ENCODE peak calls at places on chromosomes 5 and 9, in ten cellular contexts. One of them, this sample, is unnamed.

GRCh38 chr9:89153187-89153586 is 25.4 kb downstream of the SHC3 start:
- DNase-seq in CD4-positive, alpha-beta memory T cell: no peak
- DNase-seq in spleen: no peak
- DNase-seq in heart left ventricle: no peak
- DNase-seq in heart right ventricle: no peak
- DNase-seq in cardiac muscle cell: no peak
- DNase-seq in dorsolateral prefrontal cortex: no peak
- DNase-seq in A549: no peak
- DNase-seq in upper lobe of right lung: no peak
- DNase-seq in GM23338: no peak
- DNase-seq in this sample: no peak

GRCh38 chr5:96662725-96663513 is 743 bp downstream of the CAST start:
- DNase-seq in A549: peak
- DNase-seq in cardiac muscle cell: peak
- DNase-seq in GM23338: peak
- DNase-seq in spleen: peak
- DNase-seq in heart left ventricle: peak
- DNase-seq in CD4-positive, alpha-beta memory T cell: peak
- DNase-seq in upper lobe of right lung: peak
- DNase-seq in heart right ventricle: peak
- DNase-seq in dorsolateral prefrontal cortex: peak
- DNase-seq in this sample: peak

GRCh38 chr5:59893436-59894227 is at the start of gene PDE4D:
- DNase-seq in GM23338: peak
- DNase-seq in heart left ventricle: peak
- DNase-seq in A549: peak
- DNase-seq in CD4-positive, alpha-beta memory T cell: no peak
- DNase-seq in heart right ventricle: peak
- DNase-seq in spleen: peak
- DNase-seq in cardiac muscle cell: peak
- DNase-seq in upper lobe of right lung: peak
- DNase-seq in dorsolateral prefrontal cortex: peak
- DNase-seq in this sample: no peak

GRCh38 chr9:92290785-92291429 is 2.6 kb downstream of the IARS1 start:
- DNase-seq in heart left ventricle: no peak
- DNase-seq in spleen: no peak
- DNase-seq in GM23338: no peak
- DNase-seq in heart right ventricle: no peak
- DNase-seq in A549: no peak
- DNase-seq in dorsolateral prefrontal cortex: no peak
- DNase-seq in CD4-positive, alpha-beta memory T cell: no peak
- DNase-seq in cardiac muscle cell: no peak
- DNase-seq in upper lobe of right lung: no peak
- DNase-seq in this sample: no peak

GRCh38 chr5:32687167-32687831 is 23.8 kb upstream of the NPR3 start:
- DNase-seq in heart left ventricle: peak
- DNase-seq in heart right ventricle: peak
- DNase-seq in dorsolateral prefrontal cortex: no peak
- DNase-seq in CD4-positive, alpha-beta memory T cell: no peak
- DNase-seq in spleen: no peak
- DNase-seq in cardiac muscle cell: no peak
- DNase-seq in GM23338: no peak
- DNase-seq in upper lobe of right lung: no peak
- DNase-seq in A549: no peak
- DNase-seq in this sample: no peak

GRCh38 chr9:36436909-36437308 is 36.8 kb upstream of the RNF38 start:
- DNase-seq in spleen: no peak
- DNase-seq in heart left ventricle: peak
- DNase-seq in A549: no peak
- DNase-seq in heart right ventricle: peak
- DNase-seq in upper lobe of right lung: peak
- DNase-seq in CD4-positive, alpha-beta memory T cell: no peak
- DNase-seq in GM23338: no peak
- DNase-seq in dorsolateral prefrontal cortex: peak
- DNase-seq in cardiac muscle cell: peak
- DNase-seq in this sample: no peak

GRCh38 chr5:170251462-170251861 is 18.7 kb downstream of the C5orf58 start:
- DNase-seq in heart left ventricle: no peak
- DNase-seq in CD4-positive, alpha-beta memory T cell: no peak
- DNase-seq in heart right ventricle: no peak
- DNase-seq in cardiac muscle cell: no peak
- DNase-seq in A549: no peak
- DNase-seq in spleen: no peak
- DNase-seq in GM23338: no peak
- DNase-seq in dorsolateral prefrontal cortex: no peak
- DNase-seq in upper lobe of right lung: no peak
- DNase-seq in this sample: no peak

GRCh38 chr9:37984672-37985611 is 81.0 kb upstream of the SLC25A51 start:
- DNase-seq in spleen: peak
- DNase-seq in cardiac muscle cell: no peak
- DNase-seq in A549: no peak
- DNase-seq in GM23338: no peak
- DNase-seq in CD4-positive, alpha-beta memory T cell: no peak
- DNase-seq in upper lobe of right lung: peak
- DNase-seq in dorsolateral prefrontal cortex: no peak
- DNase-seq in heart right ventricle: peak
- DNase-seq in heart left ventricle: peak
- DNase-seq in this sample: no peak

GRCh38 chr5:115126303-115126702 is 43.4 kb downstream of the TRIM36 start:
- DNase-seq in GM23338: no peak
- DNase-seq in A549: no peak
- DNase-seq in dorsolateral prefrontal cortex: no peak
- DNase-seq in upper lobe of right lung: no peak
- DNase-seq in heart left ventricle: no peak
- DNase-seq in cardiac muscle cell: no peak
- DNase-seq in spleen: no peak
- DNase-seq in CD4-positive, alpha-beta memory T cell: no peak
- DNase-seq in heart right ventricle: no peak
- DNase-seq in this sample: no peak

GRCh38 chr5:83322273-83322924 is 149.1 kb upstream of the VCAN start:
- DNase-seq in heart right ventricle: no peak
- DNase-seq in upper lobe of right lung: no peak
- DNase-seq in A549: no peak
- DNase-seq in spleen: no peak
- DNase-seq in heart left ventricle: no peak
- DNase-seq in GM23338: no peak
- DNase-seq in CD4-positive, alpha-beta memory T cell: no peak
- DNase-seq in cardiac muscle cell: no peak
- DNase-seq in dorsolateral prefrontal cortex: no peak
- DNase-seq in this sample: no peak

GRCh38 chr9:114910541-114910940 is 19.9 kb downstream of the TNFSF8 start:
- DNase-seq in GM23338: no peak
- DNase-seq in cardiac muscle cell: no peak
- DNase-seq in heart left ventricle: no peak
- DNase-seq in A549: no peak
- DNase-seq in spleen: no peak
- DNase-seq in upper lobe of right lung: no peak
- DNase-seq in dorsolateral prefrontal cortex: no peak
- DNase-seq in heart right ventricle: no peak
- DNase-seq in CD4-positive, alpha-beta memory T cell: no peak
- DNase-seq in this sample: no peak

GRCh38 chr9:4760122-4760521 is 19.1 kb upstream of the AK3 start:
- DNase-seq in upper lobe of right lung: no peak
- DNase-seq in A549: no peak
- DNase-seq in GM23338: no peak
- DNase-seq in dorsolateral prefrontal cortex: no peak
- DNase-seq in heart left ventricle: no peak
- DNase-seq in spleen: no peak
- DNase-seq in heart right ventricle: no peak
- DNase-seq in CD4-positive, alpha-beta memory T cell: no peak
- DNase-seq in cardiac muscle cell: no peak
- DNase-seq in this sample: peak

GRCh38 chr5:59236448-59236847 is 653.6 kb downstream of the RAB3C start:
- DNase-seq in CD4-positive, alpha-beta memory T cell: no peak
- DNase-seq in dorsolateral prefrontal cortex: no peak
- DNase-seq in heart right ventricle: no peak
- DNase-seq in cardiac muscle cell: no peak
- DNase-seq in GM23338: no peak
- DNase-seq in upper lobe of right lung: no peak
- DNase-seq in heart left ventricle: peak
- DNase-seq in spleen: no peak
- DNase-seq in A549: peak
- DNase-seq in this sample: no peak

GRCh38 chr9:36503172-36504153 is 69.2 kb upstream of the MELK start:
- DNase-seq in spleen: no peak
- DNase-seq in heart right ventricle: no peak
- DNase-seq in heart left ventricle: no peak
- DNase-seq in cardiac muscle cell: no peak
- DNase-seq in A549: no peak
- DNase-seq in CD4-positive, alpha-beta memory T cell: no peak
- DNase-seq in upper lobe of right lung: no peak
- DNase-seq in GM23338: no peak
- DNase-seq in dorsolateral prefrontal cortex: no peak
- DNase-seq in this sample: no peak

GRCh38 chr5:177491429-177491945 is 5.9 kb downstream of the PDLIM7 start:
- DNase-seq in CD4-positive, alpha-beta memory T cell: peak
- DNase-seq in heart right ventricle: no peak
- DNase-seq in spleen: peak
- DNase-seq in cardiac muscle cell: peak
- DNase-seq in A549: peak
- DNase-seq in GM23338: peak
- DNase-seq in upper lobe of right lung: no peak
- DNase-seq in heart left ventricle: no peak
- DNase-seq in dorsolateral prefrontal cortex: no peak
- DNase-seq in this sample: no peak

GRCh38 chr5:113935453-113935852 is 422.0 kb downstream of the YTHDC2 start:
- DNase-seq in heart right ventricle: no peak
- DNase-seq in cardiac muscle cell: no peak
- DNase-seq in GM23338: no peak
- DNase-seq in A549: no peak
- DNase-seq in CD4-positive, alpha-beta memory T cell: no peak
- DNase-seq in spleen: no peak
- DNase-seq in heart left ventricle: no peak
- DNase-seq in upper lobe of right lung: no peak
- DNase-seq in dorsolateral prefrontal cortex: no peak
- DNase-seq in this sample: no peak

DNA sequence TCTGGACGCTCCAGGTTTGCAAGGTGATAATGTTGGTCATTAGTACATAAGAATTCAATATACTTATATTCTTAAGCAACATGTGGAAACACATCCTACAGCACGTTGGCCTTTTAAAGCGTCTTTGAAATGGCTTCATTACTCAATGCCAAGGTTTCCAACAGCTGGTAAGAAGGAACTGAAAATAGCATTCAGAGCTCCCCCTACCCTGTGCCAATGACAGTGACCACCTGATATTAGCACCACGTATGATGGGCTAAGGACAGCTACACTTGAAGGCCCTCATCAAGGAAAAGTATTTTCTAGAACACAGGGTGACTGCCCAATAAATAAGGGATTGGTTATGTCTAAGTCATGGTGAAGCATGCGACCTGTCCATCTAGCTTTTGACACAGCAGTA is 9.9 kb downstream of the ZNF622 start:
- DNase-seq in heart left ventricle: no peak
- DNase-seq in cardiac muscle cell: no peak
- DNase-seq in upper lobe of right lung: no peak
- DNase-seq in spleen: no peak
- DNase-seq in heart right ventricle: no peak
- DNase-seq in dorsolateral prefrontal cortex: no peak
- DNase-seq in GM23338: no peak
- DNase-seq in A549: no peak
- DNase-seq in CD4-positive, alpha-beta memory T cell: no peak
- DNase-seq in this sample: no peak
- H3K27ac ChIP-seq in heart left ventricle: peak
- H3K27ac ChIP-seq in cardiac muscle cell: no peak
- H3K27ac ChIP-seq in upper lobe of right lung: peak
- H3K27ac ChIP-seq in spleen: no peak
- H3K27ac ChIP-seq in heart right ventricle: peak
- H3K27ac ChIP-seq in dorsolateral prefrontal cortex: peak
- H3K27ac ChIP-seq in GM23338: no peak
- H3K27ac ChIP-seq in A549: no peak
- H3K27ac ChIP-seq in CD4-positive, alpha-beta memory T cell: no peak
- H3K27ac ChIP-seq in this sample: peak

DNA sequence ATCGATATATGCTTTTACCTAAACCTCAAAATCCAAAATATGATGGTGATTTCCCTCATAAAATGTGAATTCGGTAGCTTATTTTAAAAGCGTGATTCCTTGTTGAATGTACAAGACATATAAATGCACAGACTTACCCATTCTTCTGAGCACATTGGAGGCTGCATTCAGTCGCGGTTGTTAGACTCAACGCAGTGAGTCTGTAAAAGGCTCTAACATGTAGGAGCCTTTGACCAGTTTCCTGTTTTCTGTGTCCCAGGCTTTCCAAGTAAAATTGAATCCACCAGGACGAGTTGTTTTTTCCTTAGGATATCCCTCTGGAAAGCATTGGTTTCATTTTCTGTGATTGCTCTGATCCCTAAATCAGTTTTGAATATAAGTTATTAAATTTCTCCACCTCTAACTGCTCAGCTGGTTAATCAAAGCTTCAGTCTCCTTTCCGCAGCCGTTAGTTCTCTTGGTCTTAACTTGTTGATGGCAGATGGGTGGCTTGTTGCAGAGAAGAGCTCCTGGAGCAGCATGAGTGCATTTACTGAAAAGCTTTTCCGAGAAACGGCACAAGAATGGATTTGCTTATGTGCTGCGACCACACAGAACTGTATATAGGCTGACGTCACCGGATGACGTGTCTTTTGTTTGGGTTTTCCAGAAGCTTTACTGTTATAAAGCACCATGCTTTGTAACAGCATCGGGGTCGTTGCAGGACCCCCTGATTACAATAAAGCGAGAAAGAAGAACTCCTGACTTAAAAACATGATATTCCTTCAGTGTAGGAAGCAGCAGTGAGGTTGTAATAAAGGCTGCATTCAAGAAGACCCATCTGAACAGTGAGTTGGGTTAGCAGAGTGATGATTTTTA is at the start of gene LRRTM2:
- DNase-seq in GM23338: no peak
- DNase-seq in dorsolateral prefrontal cortex: no peak
- DNase-seq in cardiac muscle cell: no peak
- DNase-seq in CD4-positive, alpha-beta memory T cell: no peak
- DNase-seq in upper lobe of right lung: no peak
- DNase-seq in A549: no peak
- DNase-seq in spleen: no peak
- DNase-seq in heart left ventricle: no peak
- DNase-seq in heart right ventricle: no peak
- DNase-seq in this sample: no peak
- H3K27ac ChIP-seq in GM23338: peak
- H3K27ac ChIP-seq in dorsolateral prefrontal cortex: peak
- H3K27ac ChIP-seq in cardiac muscle cell: no peak
- H3K27ac ChIP-seq in CD4-positive, alpha-beta memory T cell: no peak
- H3K27ac ChIP-seq in upper lobe of right lung: no peak
- H3K27ac ChIP-seq in A549: no peak
- H3K27ac ChIP-seq in spleen: no peak
- H3K27ac ChIP-seq in heart left ventricle: no peak
- H3K27ac ChIP-seq in heart right ventricle: no peak
- H3K27ac ChIP-seq in this sample: no peak

GRCh38 chr5:64195981-64196380 is 30.3 kb downstream of the RNF180 start:
- DNase-seq in GM23338: no peak
- DNase-seq in CD4-positive, alpha-beta memory T cell: no peak
- DNase-seq in upper lobe of right lung: no peak
- DNase-seq in cardiac muscle cell: no peak
- DNase-seq in dorsolateral prefrontal cortex: no peak
- DNase-seq in heart right ventricle: no peak
- DNase-seq in spleen: no peak
- DNase-seq in A549: no peak
- DNase-seq in heart left ventricle: no peak
- DNase-seq in this sample: no peak
- H3K27ac ChIP-seq in GM23338: no peak
- H3K27ac ChIP-seq in CD4-positive, alpha-beta memory T cell: no peak
- H3K27ac ChIP-seq in upper lobe of right lung: no peak
- H3K27ac ChIP-seq in cardiac muscle cell: no peak
- H3K27ac ChIP-seq in dorsolateral prefrontal cortex: no peak
- H3K27ac ChIP-seq in heart right ventricle: no peak
- H3K27ac ChIP-seq in spleen: no peak
- H3K27ac ChIP-seq in A549: no peak
- H3K27ac ChIP-seq in heart left ventricle: no peak
- H3K27ac ChIP-seq in this sample: no peak

GRCh38 chr9:16593746-16594145 is 276.7 kb downstream of the BNC2 start:
- DNase-seq in cardiac muscle cell: no peak
- DNase-seq in upper lobe of right lung: no peak
- DNase-seq in A549: no peak
- DNase-seq in GM23338: no peak
- DNase-seq in heart right ventricle: no peak
- DNase-seq in heart left ventricle: no peak
- DNase-seq in spleen: no peak
- DNase-seq in dorsolateral prefrontal cortex: no peak
- DNase-seq in CD4-positive, alpha-beta memory T cell: no peak
- DNase-seq in this sample: no peak
- H3K27ac ChIP-seq in cardiac muscle cell: no peak
- H3K27ac ChIP-seq in upper lobe of right lung: no peak
- H3K27ac ChIP-seq in A549: no peak
- H3K27ac ChIP-seq in GM23338: no peak
- H3K27ac ChIP-seq in heart right ventricle: no peak
- H3K27ac ChIP-seq in heart left ventricle: no peak
- H3K27ac ChIP-seq in spleen: no peak
- H3K27ac ChIP-seq in dorsolateral prefrontal cortex: no peak
- H3K27ac ChIP-seq in CD4-positive, alpha-beta memory T cell: no peak
- H3K27ac ChIP-seq in this sample: no peak

This sample was measured in right atrium auricular region.